ENCODE peak calls at places on chromosomes 6 and 20, in four cellular contexts. One of them, this sample, is unnamed. For H3K4me1, the result is how much of the 10 kb centered on the place peaks cover.

GRCh38 chr6:156809034-156809433 is 31.9 kb downstream of the ARID1B start:
- DNase-seq in A549: no peak
- DNase-seq in breast epithelium: no peak
- DNase-seq in cardiac muscle cell: peak
- DNase-seq in this sample: no peak

GRCh38 chr6:40443842-40444241 is 143.3 kb downstream of the LRFN2 start:
- DNase-seq in breast epithelium: no peak
- DNase-seq in cardiac muscle cell: no peak
- DNase-seq in A549: no peak
- DNase-seq in this sample: no peak

GRCh38 chr20:4457566-4458543 is 263.9 kb upstream of the PRND start:
- DNase-seq in breast epithelium: no peak
- DNase-seq in A549: no peak
- DNase-seq in cardiac muscle cell: no peak
- DNase-seq in this sample: no peak

GRCh38 chr20:63641146-63641791 is 12.0 kb downstream of the STMN3 start:
- DNase-seq in cardiac muscle cell: peak
- DNase-seq in breast epithelium: peak
- DNase-seq in A549: no peak
- DNase-seq in this sample: no peak

GRCh38 chr6:56526860-56527544 is 115.7 kb downstream of the DST start:
- DNase-seq in cardiac muscle cell: no peak
- DNase-seq in A549: no peak
- DNase-seq in breast epithelium: no peak
- DNase-seq in this sample: no peak

GRCh38 chr20:15359056-15359455 is 1021.6 kb upstream of the FLRT3 start:
- DNase-seq in cardiac muscle cell: no peak
- DNase-seq in A549: peak
- DNase-seq in breast epithelium: no peak
- DNase-seq in this sample: no peak

GRCh38 chr6:2763345-2763841 is 1.8 kb upstream of the WRNIP1 start:
- DNase-seq in breast epithelium: no peak
- DNase-seq in cardiac muscle cell: peak
- DNase-seq in A549: no peak
- DNase-seq in this sample: peak

GRCh38 chr6:10613077-10613476 is 81.3 kb downstream of the C6orf52 start:
- DNase-seq in breast epithelium: no peak
- DNase-seq in cardiac muscle cell: no peak
- DNase-seq in A549: no peak
- DNase-seq in this sample: no peak

GRCh38 chr6:87378947-87379346 is 28.8 kb upstream of the CFAP206 start:
- DNase-seq in breast epithelium: no peak
- DNase-seq in A549: no peak
- DNase-seq in cardiac muscle cell: no peak
- DNase-seq in this sample: no peak

GRCh38 chr6:90375681-90376439 is 79.2 kb upstream of the BACH2 start:
- DNase-seq in cardiac muscle cell: peak
- DNase-seq in breast epithelium: no peak
- DNase-seq in A549: no peak
- DNase-seq in this sample: no peak

GRCh38 chr20:910840-911770 is 5.0 kb downstream of the ANGPT4 start:
- DNase-seq in A549: no peak
- DNase-seq in cardiac muscle cell: peak
- DNase-seq in breast epithelium: no peak
- DNase-seq in this sample: peak

GRCh38 chr20:57711311-57711712 is 1.5 kb upstream of the PMEPA1 start:
- DNase-seq in breast epithelium: no peak
- DNase-seq in A549: no peak
- DNase-seq in cardiac muscle cell: no peak
- DNase-seq in this sample: no peak

GRCh38 chr6:159170333-159170672 is 1.1 kb downstream of the FNDC1 start:
- DNase-seq in breast epithelium: no peak
- DNase-seq in cardiac muscle cell: no peak
- DNase-seq in A549: no peak
- DNase-seq in this sample: no peak

GRCh38 chr6:21729431-21729830 is 135.9 kb downstream of the SOX4 start:
- DNase-seq in A549: no peak
- DNase-seq in breast epithelium: peak
- DNase-seq in cardiac muscle cell: no peak
- DNase-seq in this sample: no peak

GRCh38 chr6:142871910-142872331 is 73.1 kb downstream of the HIVEP2 start:
- DNase-seq in A549: no peak
- DNase-seq in cardiac muscle cell: peak
- DNase-seq in breast epithelium: peak
- DNase-seq in this sample: no peak

GRCh38 chr20:33148040-33148439 is 19.9 kb upstream of the BPIFA2 start:
- DNase-seq in breast epithelium: no peak
- DNase-seq in cardiac muscle cell: no peak
- DNase-seq in A549: no peak
- DNase-seq in this sample: no peak

GRCh38 chr6:166904101-166904746 is 52.1 kb downstream of the RNASET2 start:
- DNase-seq in cardiac muscle cell: peak
- DNase-seq in breast epithelium: no peak
- DNase-seq in A549: no peak
- DNase-seq in this sample: no peak

GRCh38 chr20:34941224-34941623 is 14.4 kb downstream of the GSS start:
- DNase-seq in cardiac muscle cell: no peak
- DNase-seq in breast epithelium: no peak
- DNase-seq in A549: no peak
- DNase-seq in this sample: no peak

DNA sequence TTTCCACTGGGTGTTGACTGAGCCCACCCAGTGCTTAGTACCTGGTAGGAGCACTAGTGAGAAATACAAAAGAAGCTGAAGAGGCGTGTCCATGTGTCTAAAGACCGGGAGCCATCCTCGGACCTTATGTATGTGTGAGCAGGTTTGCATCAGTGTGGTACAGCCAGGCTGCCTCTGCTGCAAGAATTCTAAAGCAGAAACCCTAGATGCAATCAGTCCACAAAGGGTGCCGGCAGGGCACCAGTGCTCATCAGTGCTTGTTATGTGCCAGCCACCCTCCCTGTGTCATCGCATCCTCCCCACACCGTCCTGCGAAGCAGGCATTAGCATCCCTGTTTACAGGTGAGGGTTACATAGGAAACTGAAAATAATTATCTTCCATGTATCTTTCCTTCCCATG is 98.7 kb downstream of the TCP11 start:
- DNase-seq in cardiac muscle cell: no peak
- DNase-seq in breast epithelium: no peak
- DNase-seq in A549: no peak
- DNase-seq in this sample: no peak
- H3K4me1 ChIP-seq in cardiac muscle cell: under half
- H3K4me1 ChIP-seq in breast epithelium: under half
- H3K4me1 ChIP-seq in A549: under half
- H3K4me1 ChIP-seq in this sample: under half

DNA sequence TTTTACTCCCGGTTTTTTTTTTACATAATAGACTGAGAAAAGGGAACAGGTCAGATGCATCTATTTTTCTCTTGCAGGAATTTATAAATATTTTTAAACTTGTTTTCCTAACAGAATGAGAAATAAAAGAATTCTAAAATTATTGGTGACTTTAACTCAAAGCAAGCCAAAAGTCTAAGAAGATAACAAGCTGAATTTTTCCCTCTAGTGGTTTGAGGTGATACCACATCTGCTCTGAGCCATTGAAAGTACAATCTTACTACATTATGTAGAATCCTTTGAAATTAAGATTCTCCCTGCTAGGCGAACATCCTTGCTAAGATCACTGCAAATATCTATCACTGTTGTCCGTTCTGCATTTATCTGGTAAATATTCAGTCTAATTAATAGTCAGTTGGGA is 10.7 kb upstream of the STMND1 start:
- DNase-seq in A549: no peak
- DNase-seq in cardiac muscle cell: peak
- DNase-seq in breast epithelium: no peak
- DNase-seq in this sample: no peak
- TF ChIP-seq CTCF in A549: no peak
- TF ChIP-seq CTCF in cardiac muscle cell: peak
- TF ChIP-seq CTCF in breast epithelium: peak
- TF ChIP-seq CTCF in this sample: no peak

GRCh38 chr6:42281570-42281969 is 63.9 kb upstream of the MRPS10 start:
- DNase-seq in cardiac muscle cell: no peak
- DNase-seq in A549: no peak
- DNase-seq in breast epithelium: no peak
- DNase-seq in this sample: no peak

GRCh38 chr6:42279144-42279781 is 61.6 kb upstream of the MRPS10 start:
- DNase-seq in A549: peak
- DNase-seq in cardiac muscle cell: peak
- DNase-seq in breast epithelium: no peak
- DNase-seq in this sample: peak

GRCh38 chr6:42278131-42278853 is 60.6 kb upstream of the MRPS10 start:
- DNase-seq in A549: no peak
- DNase-seq in cardiac muscle cell: no peak
- DNase-seq in breast epithelium: no peak
- DNase-seq in this sample: no peak

GRCh38 chr6:42281016-42281533 is 63.4 kb upstream of the MRPS10 start:
- DNase-seq in breast epithelium: no peak
- DNase-seq in A549: no peak
- DNase-seq in cardiac muscle cell: no peak
- DNase-seq in this sample: no peak

GRCh38 chr6:42279966-42280629 is 62.4 kb upstream of the MRPS10 start:
- DNase-seq in breast epithelium: no peak
- DNase-seq in A549: no peak
- DNase-seq in cardiac muscle cell: peak
- DNase-seq in this sample: peak
- H3K4me1 ChIP-seq in breast epithelium: under half
- H3K4me1 ChIP-seq in A549: under half
- H3K4me1 ChIP-seq in cardiac muscle cell: under half
- H3K4me1 ChIP-seq in this sample: under half

GRCh38 chr20:59985864-59986263 is 27.6 kb downstream of the CDH26 start:
- DNase-seq in A549: no peak
- DNase-seq in breast epithelium: no peak
- DNase-seq in cardiac muscle cell: no peak
- DNase-seq in this sample: no peak
- TF ChIP-seq CTCF in A549: no peak
- TF ChIP-seq CTCF in breast epithelium: no peak
- TF ChIP-seq CTCF in cardiac muscle cell: no peak
- TF ChIP-seq CTCF in this sample: no peak

GRCh38 chr6:93088675-93089575 is 330.4 kb downstream of the EPHA7 start:
- DNase-seq in breast epithelium: no peak
- DNase-seq in A549: no peak
- DNase-seq in cardiac muscle cell: peak
- DNase-seq in this sample: no peak
- H3K4me1 ChIP-seq in breast epithelium: under half
- H3K4me1 ChIP-seq in A549: under half
- H3K4me1 ChIP-seq in cardiac muscle cell: under half
- H3K4me1 ChIP-seq in this sample: under half

GRCh38 chr20:12833861-12834260 is 174.9 kb upstream of the SPTLC3 start:
- DNase-seq in cardiac muscle cell: no peak
- DNase-seq in A549: no peak
- DNase-seq in breast epithelium: no peak
- DNase-seq in this sample: no peak

GRCh38 chr20:12835999-12836398 is 172.8 kb upstream of the SPTLC3 start:
- DNase-seq in cardiac muscle cell: no peak
- DNase-seq in A549: no peak
- DNase-seq in breast epithelium: no peak
- DNase-seq in this sample: no peak

GRCh38 chr20:12837646-12838045 is 171.1 kb upstream of the SPTLC3 start:
- DNase-seq in cardiac muscle cell: no peak
- DNase-seq in A549: no peak
- DNase-seq in breast epithelium: no peak
- DNase-seq in this sample: no peak

GRCh38 chr20:12838261-12838866 is 170.4 kb upstream of the SPTLC3 start:
- DNase-seq in breast epithelium: no peak
- DNase-seq in A549: no peak
- DNase-seq in cardiac muscle cell: no peak
- DNase-seq in this sample: no peak
- TF ChIP-seq CTCF in breast epithelium: no peak
- TF ChIP-seq CTCF in A549: peak
- TF ChIP-seq CTCF in cardiac muscle cell: peak
- TF ChIP-seq CTCF in this sample: no peak

GRCh38 chr6:150150458-150150820 is 7.6 kb downstream of the PPP1R14C start:
- DNase-seq in A549: no peak
- DNase-seq in cardiac muscle cell: no peak
- DNase-seq in breast epithelium: no peak
- DNase-seq in this sample: no peak
- H3K4me1 ChIP-seq in A549: under half
- H3K4me1 ChIP-seq in cardiac muscle cell: half or more
- H3K4me1 ChIP-seq in breast epithelium: under half
- H3K4me1 ChIP-seq in this sample: under half